ENCODE peak calls at places on chromosomes 7 and 10, in six cellular contexts. One of them, this sample, is unnamed.

GRCh38 chr10:32943854-32944661 is 14.0 kb downstream of the ITGB1 start:
- DNase-seq in tibial nerve: no peak
- DNase-seq in HCT116: no peak
- DNase-seq in adrenal gland: no peak
- DNase-seq in IMR-90: no peak
- DNase-seq in breast epithelium: no peak
- DNase-seq in this sample: no peak

GRCh38 chr10:102615361-102615760 is 28.9 kb upstream of the TRIM8 start:
- DNase-seq in HCT116: no peak
- DNase-seq in tibial nerve: no peak
- DNase-seq in adrenal gland: no peak
- DNase-seq in breast epithelium: no peak
- DNase-seq in IMR-90: no peak
- DNase-seq in this sample: no peak

GRCh38 chr7:105210721-105211205 is 178.0 kb downstream of the SRPK2 start:
- DNase-seq in tibial nerve: no peak
- DNase-seq in adrenal gland: peak
- DNase-seq in IMR-90: no peak
- DNase-seq in breast epithelium: no peak
- DNase-seq in HCT116: no peak
- DNase-seq in this sample: no peak

GRCh38 chr10:12186324-12186723 is 9.4 kb downstream of the NUDT5 start:
- DNase-seq in adrenal gland: no peak
- DNase-seq in IMR-90: no peak
- DNase-seq in HCT116: no peak
- DNase-seq in tibial nerve: no peak
- DNase-seq in breast epithelium: no peak
- DNase-seq in this sample: no peak

GRCh38 chr10:93680414-93681047 is 21.9 kb downstream of the FRA10AC1 start:
- DNase-seq in breast epithelium: no peak
- DNase-seq in HCT116: peak
- DNase-seq in adrenal gland: no peak
- DNase-seq in IMR-90: peak
- DNase-seq in tibial nerve: no peak
- DNase-seq in this sample: no peak

GRCh38 chr10:102777696-102778530 is 34.2 kb downstream of the WBP1L start:
- DNase-seq in IMR-90: no peak
- DNase-seq in adrenal gland: no peak
- DNase-seq in tibial nerve: no peak
- DNase-seq in HCT116: no peak
- DNase-seq in breast epithelium: no peak
- DNase-seq in this sample: no peak

GRCh38 chr10:11024596-11024995 is 6.9 kb downstream of the CELF2 start:
- DNase-seq in adrenal gland: no peak
- DNase-seq in IMR-90: no peak
- DNase-seq in breast epithelium: no peak
- DNase-seq in tibial nerve: no peak
- DNase-seq in HCT116: no peak
- DNase-seq in this sample: peak

GRCh38 chr7:149398195-149398820 is 62.6 kb downstream of the ZNF777 start:
- DNase-seq in tibial nerve: no peak
- DNase-seq in breast epithelium: no peak
- DNase-seq in IMR-90: no peak
- DNase-seq in adrenal gland: no peak
- DNase-seq in HCT116: no peak
- DNase-seq in this sample: no peak

GRCh38 chr7:157542669-157543021 is 205.8 kb downstream of the DNAJB6 start:
- DNase-seq in IMR-90: no peak
- DNase-seq in HCT116: no peak
- DNase-seq in tibial nerve: no peak
- DNase-seq in breast epithelium: no peak
- DNase-seq in adrenal gland: no peak
- DNase-seq in this sample: no peak

GRCh38 chr10:72088879-72089585 is 681 bp upstream of the SPOCK2 start:
- DNase-seq in adrenal gland: no peak
- DNase-seq in tibial nerve: no peak
- DNase-seq in HCT116: no peak
- DNase-seq in breast epithelium: no peak
- DNase-seq in IMR-90: no peak
- DNase-seq in this sample: no peak

GRCh38 chr7:66236713-66237303 is 31.7 kb downstream of the TPST1 start:
- DNase-seq in tibial nerve: no peak
- DNase-seq in breast epithelium: no peak
- DNase-seq in adrenal gland: no peak
- DNase-seq in IMR-90: no peak
- DNase-seq in HCT116: no peak
- DNase-seq in this sample: no peak

GRCh38 chr10:12056758-12057157 is 12.0 kb upstream of the DHTKD1 start:
- DNase-seq in adrenal gland: peak
- DNase-seq in tibial nerve: no peak
- DNase-seq in IMR-90: no peak
- DNase-seq in breast epithelium: no peak
- DNase-seq in HCT116: no peak
- DNase-seq in this sample: no peak

GRCh38 chr7:43869018-43869897 is at the start of gene MRPS24:
- DNase-seq in IMR-90: peak
- DNase-seq in adrenal gland: peak
- DNase-seq in breast epithelium: peak
- DNase-seq in tibial nerve: peak
- DNase-seq in HCT116: peak
- DNase-seq in this sample: peak

GRCh38 chr7:110090113-110090820 is 1000.7 kb upstream of the LRRN3 start:
- DNase-seq in tibial nerve: no peak
- DNase-seq in adrenal gland: peak
- DNase-seq in breast epithelium: no peak
- DNase-seq in IMR-90: peak
- DNase-seq in HCT116: peak
- DNase-seq in this sample: no peak

GRCh38 chr10:10930979-10931743 is 86.5 kb upstream of the CELF2 start:
- DNase-seq in adrenal gland: no peak
- DNase-seq in IMR-90: no peak
- DNase-seq in breast epithelium: no peak
- DNase-seq in tibial nerve: no peak
- DNase-seq in HCT116: no peak
- DNase-seq in this sample: no peak

GRCh38 chr7:48244902-48245301 is 73.6 kb downstream of the ABCA13 start:
- DNase-seq in tibial nerve: peak
- DNase-seq in adrenal gland: peak
- DNase-seq in breast epithelium: no peak
- DNase-seq in HCT116: no peak
- DNase-seq in IMR-90: peak
- DNase-seq in this sample: no peak

GRCh38 chr7:98075801-98076200 is 30.9 kb upstream of the LMTK2 start:
- DNase-seq in breast epithelium: no peak
- DNase-seq in HCT116: no peak
- DNase-seq in IMR-90: no peak
- DNase-seq in adrenal gland: no peak
- DNase-seq in tibial nerve: no peak
- DNase-seq in this sample: peak

GRCh38 chr10:78868456-78868855 is 200.3 kb upstream of the ZMIZ1 start:
- DNase-seq in adrenal gland: no peak
- DNase-seq in HCT116: no peak
- DNase-seq in IMR-90: no peak
- DNase-seq in tibial nerve: no peak
- DNase-seq in breast epithelium: no peak
- DNase-seq in this sample: peak

GRCh38 chr10:124911124-124912051 is 30.5 kb upstream of the ZRANB1 start:
- DNase-seq in breast epithelium: peak
- DNase-seq in adrenal gland: peak
- DNase-seq in IMR-90: peak
- DNase-seq in tibial nerve: no peak
- DNase-seq in HCT116: no peak
- DNase-seq in this sample: no peak

GRCh38 chr10:103765168-103765567 is 90.2 kb downstream of the SH3PXD2A start:
- DNase-seq in adrenal gland: no peak
- DNase-seq in HCT116: no peak
- DNase-seq in tibial nerve: no peak
- DNase-seq in breast epithelium: no peak
- DNase-seq in IMR-90: peak
- DNase-seq in this sample: no peak

GRCh38 chr10:61900829-61901783 is at the start of gene ARID5B:
- DNase-seq in breast epithelium: no peak
- DNase-seq in adrenal gland: peak
- DNase-seq in tibial nerve: peak
- DNase-seq in IMR-90: peak
- DNase-seq in HCT116: peak
- DNase-seq in this sample: no peak
- TF ChIP-seq POLR2A in breast epithelium: no peak
- TF ChIP-seq POLR2A in adrenal gland: no peak
- TF ChIP-seq POLR2A in tibial nerve: no peak
- TF ChIP-seq POLR2A in IMR-90: no peak
- TF ChIP-seq POLR2A in HCT116: no peak
- TF ChIP-seq POLR2A in this sample: no peak

DNA sequence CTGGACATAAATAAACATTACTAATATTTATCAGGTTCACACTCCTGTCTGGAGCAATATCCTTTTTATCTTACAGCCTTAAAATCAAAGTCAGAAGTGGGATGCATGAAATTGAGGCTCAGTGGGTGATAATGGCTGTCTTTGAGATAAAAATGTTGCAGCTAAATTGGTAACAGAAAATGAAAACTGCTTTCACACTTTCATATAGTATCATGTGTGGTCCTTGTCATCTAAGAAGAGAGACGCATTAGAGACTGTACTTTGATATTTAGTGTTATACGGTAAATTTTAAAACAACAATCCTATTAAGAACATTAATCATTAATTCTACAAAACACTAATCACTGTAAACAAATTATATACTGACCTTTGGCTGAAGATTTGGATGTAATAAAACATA is 235.2 kb upstream of the HGF start:
- DNase-seq in tibial nerve: no peak
- DNase-seq in breast epithelium: no peak
- DNase-seq in HCT116: no peak
- DNase-seq in adrenal gland: no peak
- DNase-seq in IMR-90: no peak
- DNase-seq in this sample: no peak
- H3K4me3 ChIP-seq in tibial nerve: no peak
- H3K4me3 ChIP-seq in breast epithelium: no peak
- H3K4me3 ChIP-seq in HCT116: no peak
- H3K4me3 ChIP-seq in adrenal gland: no peak
- H3K4me3 ChIP-seq in IMR-90: no peak
- H3K4me3 ChIP-seq in this sample: no peak

GRCh38 chr7:116528008-116528789 is 3.4 kb downstream of the CAV1 start:
- DNase-seq in tibial nerve: no peak
- DNase-seq in HCT116: peak
- DNase-seq in adrenal gland: no peak
- DNase-seq in IMR-90: peak
- DNase-seq in breast epithelium: no peak
- DNase-seq in this sample: no peak
- TF ChIP-seq POLR2A in tibial nerve: no peak
- TF ChIP-seq POLR2A in HCT116: no peak
- TF ChIP-seq POLR2A in adrenal gland: no peak
- TF ChIP-seq POLR2A in IMR-90: peak
- TF ChIP-seq POLR2A in breast epithelium: no peak
- TF ChIP-seq POLR2A in this sample: no peak

GRCh38 chr10:129958686-129959543 is 5.2 kb downstream of the EBF3 start:
- DNase-seq in breast epithelium: no peak
- DNase-seq in HCT116: no peak
- DNase-seq in IMR-90: no peak
- DNase-seq in tibial nerve: no peak
- DNase-seq in adrenal gland: no peak
- DNase-seq in this sample: no peak
- H3K4me3 ChIP-seq in breast epithelium: peak
- H3K4me3 ChIP-seq in HCT116: no peak
- H3K4me3 ChIP-seq in IMR-90: no peak
- H3K4me3 ChIP-seq in tibial nerve: peak
- H3K4me3 ChIP-seq in adrenal gland: no peak
- H3K4me3 ChIP-seq in this sample: peak

This sample was measured in esophagus muscularis mucosa.